ENCODE peak calls at places on chromosomes 16 and 17, in five cellular contexts. K is H1, S is neuronal stem cell, O is trophoblast cell, E is H9. B is an unnamed sample.

GRCh38 chr16:4496305-4496704 is 20.1 kb downstream of the HMOX2 start:
- DNase-seq in K (no peak), S (no peak), O (peak; percentile 52), E (no peak), B (peak; percentile 84)

GRCh38 chr16:89174055-89174827 is 2.7 kb downstream of the CDH15 start:
- DNase-seq in K (peak; percentile 52), S (no peak), O (no peak), E (peak; percentile 52), B (no peak)

GRCh38 chr16:15970202-15970601 is 20.8 kb downstream of the ABCC1 start:
- DNase-seq in K (peak; percentile 59), S (no peak), O (peak; percentile 58), E (peak; percentile 93), B (peak; percentile 47)

GRCh38 chr16:1337486-1337885 is 4.0 kb downstream of the BAIAP3 start:
- DNase-seq in K (no peak), S (no peak), O (no peak), E (no peak), B (no peak)

GRCh38 chr17:11642655-11643054 is 44.4 kb downstream of the DNAH9 start:
- DNase-seq in K (no peak), S (no peak), O (no peak), E (no peak), B (no peak)

GRCh38 chr17:6346387-6346786 is 88.5 kb downstream of the AIPL1 start:
- DNase-seq in K (no peak), S (no peak), O (no peak), E (no peak), B (no peak)

GRCh38 chr16:38941-39892 is 14.2 kb downstream of the POLR3K start:
- DNase-seq in K (no peak), S (no peak), O (no peak), E (no peak), B (no peak)

GRCh38 chr17:34850964-34851363 is 110.3 kb downstream of the CCT6B start:
- DNase-seq in K (no peak), S (no peak), O (no peak), E (no peak), B (no peak)

GRCh38 chr17:57622886-57623433 is 122.1 kb downstream of the CCDC182 start:
- DNase-seq in K (no peak), S (no peak), O (peak; percentile 29), E (no peak), B (peak; percentile 98)

GRCh38 chr16:85984947-85985451 is 86.0 kb downstream of the IRF8 start:
- DNase-seq in K (no peak), S (no peak), O (no peak), E (no peak), B (no peak)

GRCh38 chr16:75111514-75112280 is 4.9 kb downstream of the LDHD start:
- DNase-seq in K (no peak), S (no peak), O (no peak), E (peak; percentile 35), B (no peak)

GRCh38 chr17:3551189-3551588 is 6.4 kb downstream of the TRPV3 start:
- DNase-seq in K (no peak), S (no peak), O (no peak), E (peak; percentile 57), B (no peak)

GRCh38 chr17:40467281-40467867 is 24.1 kb downstream of the IGFBP4 start:
- DNase-seq in K (no peak), S (no peak), O (no peak), E (no peak), B (no peak)

GRCh38 chr17:74759243-74759801 is 10.9 kb downstream of the NHERF1 start:
- DNase-seq in K (no peak), S (no peak), O (no peak), E (no peak), B (no peak)

GRCh38 chr16:84059946-84060901 is 17.6 kb upstream of the SLC38A8 start:
- DNase-seq in K (no peak), S (no peak), O (no peak), E (no peak), B (no peak)

GRCh38 chr16:88941933-88942909 is 34.8 kb downstream of the CBFA2T3 start:
- DNase-seq in K (peak; percentile 83), S (peak; percentile 59), O (no peak), E (peak; percentile 74), B (no peak)

GRCh38 chr16:85759136-85759535 is 8.2 kb upstream of the C16orf74 start:
- DNase-seq in K (no peak), S (no peak), O (no peak), E (no peak), B (no peak)

GRCh38 chr17:3528604-3529511 is 28.8 kb downstream of the TRPV3 start:
- DNase-seq in K (no peak), S (no peak), O (peak; percentile 97), E (peak; percentile 51), B (peak; percentile 21)

GRCh38 chr17:2173005-2173404 is 118.1 kb downstream of the HIC1 start:
- DNase-seq in K (no peak), S (no peak), O (no peak), E (no peak), B (peak; percentile 90)

GRCh38 chr16:58678716-58679115 is 5.9 kb downstream of the SLC38A7 start:
- DNase-seq in K (no peak), S (no peak), O (no peak), E (no peak), B (no peak)

DNA sequence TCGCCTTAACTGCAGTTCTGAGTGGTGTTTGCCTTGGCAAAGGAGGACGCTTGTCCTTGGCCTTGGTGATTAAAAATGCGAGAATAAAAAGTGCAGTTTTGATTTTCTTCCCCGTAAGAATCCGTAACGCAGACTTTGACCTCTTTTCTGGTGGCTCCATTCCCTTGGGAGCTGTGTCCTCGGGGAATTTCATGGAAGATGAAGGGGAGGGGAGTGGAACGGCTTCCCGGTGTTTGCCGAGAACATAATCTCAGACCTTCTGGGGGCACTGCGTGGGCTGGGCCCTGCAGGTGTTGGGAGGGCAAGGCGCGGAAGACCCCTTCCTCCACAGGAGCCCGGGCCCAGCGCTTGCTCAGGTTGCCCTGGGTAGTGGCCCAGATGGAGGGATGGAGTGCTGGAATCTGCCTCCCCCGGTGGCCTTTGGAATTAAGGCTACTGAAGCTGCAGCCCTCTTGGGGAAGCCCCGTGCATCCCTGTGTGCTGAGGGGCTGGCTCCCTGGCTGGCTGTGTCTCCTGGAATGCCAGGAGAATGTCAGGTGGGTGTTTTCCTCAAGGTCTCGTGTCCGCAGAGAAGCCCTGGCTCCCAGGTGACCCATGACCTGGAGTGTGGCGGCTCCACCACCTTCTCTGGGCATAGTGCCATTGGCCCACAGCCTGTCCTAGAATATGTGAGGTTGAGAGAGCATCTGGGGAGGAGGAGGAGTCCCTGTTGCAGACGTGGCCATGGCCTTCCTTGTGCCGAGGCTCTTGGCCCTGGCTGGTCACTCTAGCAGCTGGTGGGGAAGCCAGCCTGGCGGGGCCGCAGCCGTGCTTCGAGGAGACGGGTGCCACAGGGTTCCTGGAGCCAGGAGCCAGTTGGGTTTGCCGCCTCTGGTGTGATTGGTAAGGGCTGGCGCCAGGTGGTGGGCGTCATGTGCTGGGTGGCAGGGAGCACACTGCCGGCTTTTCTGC is 3.1 kb downstream of the BAIAP2 start:
- DNase-seq in K (no peak), S (no peak), O (peak; percentile 39), E (peak; percentile 53), B (peak; percentile 18)
- H3K4me2 ChIP-seq in K (no peak overlapping the region), S (no peak overlapping the region), O (peak overlapping the region; percentile 46), E (no peak overlapping the region), B (no peak overlapping the region)

GRCh38 chr17:30520436-30520835 is 43.2 kb downstream of the GOSR1 start:
- DNase-seq in K (no peak), S (no peak), O (no peak), E (no peak), B (peak; percentile 43)
- H2BK12ac ChIP-seq in K (no peak overlapping the region), S (no peak overlapping the region), O (no peak overlapping the region), E (no peak overlapping the region), B (no peak overlapping the region)

DNA sequence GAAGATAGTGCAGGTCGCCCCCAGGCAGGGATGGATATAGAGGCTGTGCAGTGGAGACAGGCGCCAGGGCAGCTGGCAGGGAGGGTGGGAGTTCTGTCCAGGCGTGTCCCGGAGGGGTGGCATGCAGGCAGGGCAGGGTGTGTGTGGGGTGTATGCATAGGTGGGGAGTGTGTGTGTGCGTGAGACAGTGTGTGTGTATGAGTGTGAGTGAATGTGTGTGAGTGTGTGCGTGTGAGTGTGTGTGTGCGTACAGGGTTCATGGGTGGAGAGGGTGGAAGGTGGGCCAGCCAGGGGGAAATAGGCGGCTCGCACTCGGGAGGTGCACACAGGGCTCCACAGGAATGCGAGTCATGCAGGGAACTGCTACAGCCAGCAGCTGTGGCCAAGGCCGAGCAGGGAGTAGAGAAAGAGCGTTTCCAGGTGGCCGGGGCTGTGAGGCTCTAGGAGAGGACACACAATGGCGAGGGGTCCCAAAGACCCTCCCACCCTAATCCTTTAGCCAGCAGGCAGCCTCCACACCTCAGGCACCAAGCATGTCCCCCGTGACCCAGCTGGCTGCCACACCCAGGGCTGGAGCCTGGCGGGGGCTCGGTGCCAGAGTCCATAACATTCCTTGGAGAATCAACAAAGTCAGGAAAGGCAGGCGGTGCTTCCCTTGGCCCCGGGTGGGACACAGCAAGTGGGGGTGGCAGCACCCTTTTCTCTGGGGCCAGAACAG is 4.6 kb downstream of the PLCD3 start:
- DNase-seq in K (no peak), S (no peak), O (peak; percentile 58), E (peak; percentile 74), B (peak; percentile 57)
- H3K4me2 ChIP-seq in K (no peak overlapping the region), S (peak overlapping the region; percentile 23), O (no peak overlapping the region), E (no peak overlapping the region), B (peak overlapping the region; percentile 2)

DNA sequence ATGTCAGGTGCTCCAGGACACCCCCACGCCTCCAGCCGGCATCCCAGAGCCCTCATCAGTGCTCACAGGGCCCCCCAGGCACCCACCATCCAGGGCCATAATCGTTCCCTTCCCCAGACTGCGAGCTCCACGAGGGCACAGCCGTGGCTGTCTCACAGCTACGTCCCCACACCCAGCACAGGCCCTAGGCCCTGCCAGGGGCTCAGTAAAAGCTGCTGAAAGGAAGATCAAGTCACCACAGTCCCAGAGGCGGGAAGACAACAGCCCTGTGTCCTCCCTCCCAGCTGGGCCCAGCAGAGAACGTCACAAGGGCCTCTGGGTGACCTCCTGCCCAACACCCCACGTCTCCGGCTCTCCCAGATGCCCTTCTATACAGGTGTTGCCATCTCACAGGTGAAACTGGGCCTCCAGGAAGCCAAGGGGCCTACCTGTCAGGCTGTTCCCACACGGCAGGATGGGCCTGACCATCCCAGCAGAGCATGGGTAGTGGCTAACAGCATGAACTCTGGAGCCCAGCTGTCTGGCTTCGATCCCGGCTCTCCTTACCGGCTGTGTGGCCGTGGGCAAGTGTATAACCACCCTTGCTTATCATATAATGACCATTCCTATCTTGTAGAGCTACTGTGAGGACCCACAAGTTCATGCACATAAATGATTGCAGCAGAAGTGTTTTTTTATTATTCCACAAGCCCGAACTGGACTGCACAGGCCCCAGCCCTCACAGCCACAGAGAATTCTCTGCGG is 18.0 kb downstream of the ARL2BP start:
- DNase-seq in K (no peak), S (no peak), O (no peak), E (no peak), B (no peak)
- H2BK12ac ChIP-seq in K (no peak overlapping the region), S (peak overlapping the region; percentile 97), O (no peak overlapping the region), E (no peak overlapping the region), B (peak overlapping the region; percentile 22)

B was measured in mesenchymal stem cell.